ENCODE peak calls at places on chromosomes 12 and 14, in four cellular contexts. One of them, this sample, is unnamed.

GRCh38 chr14:77208266-77208978 is 26.8 kb downstream of the TMEM63C start:
- DNase-seq in AG09319: peak
- DNase-seq in HFFc6: peak
- DNase-seq in progenitor cell of endocrine pancreas: peak
- DNase-seq in this sample: peak

GRCh38 chr14:35390577-35391387 is 13.8 kb downstream of the NFKBIA start:
- DNase-seq in AG09319: no peak
- DNase-seq in progenitor cell of endocrine pancreas: no peak
- DNase-seq in HFFc6: peak
- DNase-seq in this sample: peak

GRCh38 chr14:64844993-64845536 is 34.6 kb downstream of the SPTB start:
- DNase-seq in HFFc6: no peak
- DNase-seq in AG09319: no peak
- DNase-seq in progenitor cell of endocrine pancreas: no peak
- DNase-seq in this sample: no peak

GRCh38 chr14:58805057-58805456 is 167.3 kb downstream of the DACT1 start:
- DNase-seq in AG09319: peak
- DNase-seq in HFFc6: no peak
- DNase-seq in progenitor cell of endocrine pancreas: no peak
- DNase-seq in this sample: no peak

GRCh38 chr14:63878792-63879191 is 26.0 kb downstream of the SYNE2 start:
- DNase-seq in progenitor cell of endocrine pancreas: no peak
- DNase-seq in AG09319: no peak
- DNase-seq in HFFc6: no peak
- DNase-seq in this sample: no peak

GRCh38 chr14:93047661-93048060 is 68.1 kb downstream of the ITPK1 start:
- DNase-seq in HFFc6: no peak
- DNase-seq in AG09319: no peak
- DNase-seq in progenitor cell of endocrine pancreas: no peak
- DNase-seq in this sample: no peak

GRCh38 chr14:70014696-70015095 is 135.5 kb downstream of the SMOC1 start:
- DNase-seq in progenitor cell of endocrine pancreas: no peak
- DNase-seq in HFFc6: no peak
- DNase-seq in AG09319: no peak
- DNase-seq in this sample: no peak

GRCh38 chr12:6828671-6829531 is 694 bp downstream of the P3H3 start:
- DNase-seq in HFFc6: no peak
- DNase-seq in AG09319: no peak
- DNase-seq in progenitor cell of endocrine pancreas: no peak
- DNase-seq in this sample: peak

GRCh38 chr14:72686101-72686500 is 207.8 kb downstream of the DPF3 start:
- DNase-seq in AG09319: no peak
- DNase-seq in progenitor cell of endocrine pancreas: no peak
- DNase-seq in HFFc6: no peak
- DNase-seq in this sample: no peak

GRCh38 chr14:32514236-32514635 is 185.1 kb downstream of the AKAP6 start:
- DNase-seq in AG09319: no peak
- DNase-seq in HFFc6: peak
- DNase-seq in progenitor cell of endocrine pancreas: no peak
- DNase-seq in this sample: no peak

GRCh38 chr12:34399631-34400422 is 377.5 kb downstream of the ALG10 start:
- DNase-seq in AG09319: no peak
- DNase-seq in progenitor cell of endocrine pancreas: peak
- DNase-seq in HFFc6: no peak
- DNase-seq in this sample: no peak

GRCh38 chr12:9760699-9761406 is at the start of gene CD69:
- DNase-seq in progenitor cell of endocrine pancreas: no peak
- DNase-seq in HFFc6: no peak
- DNase-seq in AG09319: no peak
- DNase-seq in this sample: peak

GRCh38 chr12:8553088-8553627 is 12.5 kb upstream of the CLEC4E start:
- DNase-seq in progenitor cell of endocrine pancreas: no peak
- DNase-seq in AG09319: no peak
- DNase-seq in HFFc6: no peak
- DNase-seq in this sample: no peak

GRCh38 chr14:20681348-20682126 is 2.8 kb upstream of the RNASE4 start:
- DNase-seq in AG09319: peak
- DNase-seq in HFFc6: peak
- DNase-seq in progenitor cell of endocrine pancreas: peak
- DNase-seq in this sample: peak

GRCh38 chr12:92419201-92419600 is 273.6 kb upstream of the BTG1 start:
- DNase-seq in AG09319: no peak
- DNase-seq in progenitor cell of endocrine pancreas: no peak
- DNase-seq in HFFc6: no peak
- DNase-seq in this sample: no peak

GRCh38 chr12:92424338-92424737 is 278.5 kb upstream of the PLEKHG7 start:
- DNase-seq in progenitor cell of endocrine pancreas: no peak
- DNase-seq in HFFc6: peak
- DNase-seq in AG09319: no peak
- DNase-seq in this sample: no peak

GRCh38 chr12:92425152-92425551 is 277.6 kb upstream of the PLEKHG7 start:
- DNase-seq in AG09319: no peak
- DNase-seq in progenitor cell of endocrine pancreas: no peak
- DNase-seq in HFFc6: no peak
- DNase-seq in this sample: no peak

GRCh38 chr12:92421042-92421441 is 275.4 kb upstream of the BTG1 start:
- DNase-seq in AG09319: no peak
- DNase-seq in progenitor cell of endocrine pancreas: no peak
- DNase-seq in HFFc6: no peak
- DNase-seq in this sample: no peak

DNA sequence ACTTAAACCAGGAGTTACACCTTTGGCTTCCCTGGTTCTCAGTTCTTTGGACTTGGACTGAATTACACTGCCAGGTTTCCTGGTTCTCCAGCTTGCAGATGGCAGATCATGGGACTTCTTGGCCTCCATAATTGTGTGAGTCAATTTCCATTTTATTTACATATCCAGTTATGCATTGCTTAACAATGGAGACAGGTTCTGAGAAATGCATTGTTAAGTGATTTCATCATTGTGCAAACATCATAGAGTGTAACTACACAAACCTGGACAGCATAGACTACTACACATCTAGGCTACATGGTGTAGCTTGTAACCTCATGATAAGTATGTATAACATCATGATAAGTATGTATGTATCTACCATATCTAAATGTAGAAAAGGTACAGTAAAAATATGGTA is 276.1 kb upstream of the BTG1 start:
- DNase-seq in HFFc6: peak
- DNase-seq in AG09319: no peak
- DNase-seq in progenitor cell of endocrine pancreas: no peak
- DNase-seq in this sample: no peak
- TF ChIP-seq CTCF in HFFc6: no peak
- TF ChIP-seq CTCF in AG09319: no peak
- TF ChIP-seq CTCF in progenitor cell of endocrine pancreas: no peak
- TF ChIP-seq CTCF in this sample: no peak

DNA sequence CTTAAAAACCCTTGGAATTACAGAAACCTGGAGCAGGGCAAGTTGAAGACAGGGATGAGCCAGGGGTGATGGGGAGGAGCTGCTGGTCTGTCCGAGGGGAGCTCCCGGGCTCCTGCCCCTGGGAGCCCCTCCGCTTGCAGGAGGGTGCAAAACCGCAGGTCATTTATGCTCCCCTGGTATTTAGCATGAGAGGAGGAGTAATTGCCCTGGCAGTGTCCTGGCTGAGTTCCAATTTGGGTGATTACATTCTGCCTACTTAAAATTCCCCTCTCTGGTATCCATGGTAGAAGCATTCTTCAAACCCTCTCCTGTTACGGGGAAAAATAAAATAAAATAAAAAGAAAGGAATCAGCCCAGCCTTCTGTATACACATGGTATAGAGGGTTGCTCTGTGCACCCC is 61.7 kb upstream of the VRK1 start:
- DNase-seq in AG09319: no peak
- DNase-seq in progenitor cell of endocrine pancreas: no peak
- DNase-seq in HFFc6: no peak
- DNase-seq in this sample: no peak
- TF ChIP-seq CTCF in AG09319: no peak
- TF ChIP-seq CTCF in progenitor cell of endocrine pancreas: no peak
- TF ChIP-seq CTCF in HFFc6: no peak
- TF ChIP-seq CTCF in this sample: no peak

GRCh38 chr14:53285806-53286205 is 132.7 kb upstream of the DDHD1 start:
- DNase-seq in HFFc6: no peak
- DNase-seq in AG09319: no peak
- DNase-seq in progenitor cell of endocrine pancreas: no peak
- DNase-seq in this sample: no peak
- TF ChIP-seq CTCF in HFFc6: no peak
- TF ChIP-seq CTCF in AG09319: no peak
- TF ChIP-seq CTCF in progenitor cell of endocrine pancreas: no peak
- TF ChIP-seq CTCF in this sample: no peak

DNA sequence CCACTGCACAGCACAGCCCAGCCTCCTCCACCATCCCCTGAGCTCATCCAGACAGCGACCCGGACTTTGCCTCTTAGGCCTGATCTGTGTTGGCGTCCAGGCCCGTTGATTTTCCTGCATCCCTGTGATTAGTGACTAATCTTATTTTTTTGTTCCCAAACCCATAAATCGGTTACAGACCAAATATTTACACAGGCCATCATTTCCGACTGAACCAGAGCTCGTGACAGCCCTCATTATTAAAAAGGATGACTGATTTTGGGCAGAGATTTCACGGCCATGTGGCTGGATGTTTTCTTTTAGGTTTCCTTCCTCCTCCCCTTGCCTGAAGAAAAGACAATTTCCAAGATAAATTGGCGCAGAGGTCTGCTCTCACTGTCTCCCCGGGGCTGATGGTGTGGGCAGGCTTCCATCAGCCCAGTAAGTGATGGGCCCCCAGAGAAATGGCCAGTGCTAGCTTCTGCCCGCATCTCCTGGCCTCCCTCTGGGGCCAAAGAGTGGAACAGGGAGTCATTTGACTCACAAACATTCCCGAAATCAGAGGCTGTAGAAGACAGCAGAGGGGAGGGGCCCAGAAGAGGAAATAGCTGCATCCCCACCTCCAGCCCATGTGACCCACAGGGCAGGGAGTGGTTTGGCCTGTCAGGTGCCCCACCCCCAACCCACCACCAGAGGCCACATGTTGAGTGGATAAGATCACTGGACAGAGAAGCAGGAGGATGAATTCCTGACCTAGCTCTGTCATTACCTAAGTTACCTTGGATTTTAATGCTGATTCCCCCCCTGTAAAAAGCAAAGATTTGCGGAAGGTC is 283.5 kb downstream of the KSR2 start:
- DNase-seq in progenitor cell of endocrine pancreas: no peak
- DNase-seq in HFFc6: peak
- DNase-seq in AG09319: peak
- DNase-seq in this sample: no peak
- TF ChIP-seq CTCF in progenitor cell of endocrine pancreas: no peak
- TF ChIP-seq CTCF in HFFc6: peak
- TF ChIP-seq CTCF in AG09319: no peak
- TF ChIP-seq CTCF in this sample: no peak

DNA sequence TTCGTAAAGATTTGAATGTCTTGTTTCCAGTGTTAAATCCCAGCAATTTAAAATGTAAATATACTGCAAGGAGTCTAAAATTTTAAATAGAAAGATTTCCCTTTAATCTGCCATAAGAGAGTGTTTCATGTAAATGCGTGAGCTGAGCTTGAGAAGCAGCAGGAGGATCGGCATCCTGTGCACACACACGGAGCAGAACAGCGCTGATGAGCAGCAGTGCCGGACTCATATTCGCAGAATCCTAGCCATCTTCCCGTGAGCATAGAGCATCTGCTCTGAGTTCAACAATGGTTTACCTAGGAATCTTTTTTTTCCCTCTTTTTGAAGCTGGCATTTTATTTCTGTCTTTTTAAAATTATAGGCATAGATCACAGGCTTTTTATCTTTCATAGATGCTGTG is 29.8 kb upstream of the AMN start:
- DNase-seq in AG09319: no peak
- DNase-seq in HFFc6: no peak
- DNase-seq in progenitor cell of endocrine pancreas: no peak
- DNase-seq in this sample: no peak
- TF ChIP-seq CTCF in AG09319: no peak
- TF ChIP-seq CTCF in HFFc6: no peak
- TF ChIP-seq CTCF in progenitor cell of endocrine pancreas: no peak
- TF ChIP-seq CTCF in this sample: no peak

GRCh38 chr14:61064210-61064609 is 83.2 kb downstream of the SLC38A6 start:
- DNase-seq in AG09319: no peak
- DNase-seq in progenitor cell of endocrine pancreas: no peak
- DNase-seq in HFFc6: no peak
- DNase-seq in this sample: peak
- TF ChIP-seq CTCF in AG09319: no peak
- TF ChIP-seq CTCF in progenitor cell of endocrine pancreas: no peak
- TF ChIP-seq CTCF in HFFc6: peak
- TF ChIP-seq CTCF in this sample: no peak

GRCh38 chr12:125549836-125550235 is 484.6 kb downstream of the AACS start:
- DNase-seq in HFFc6: no peak
- DNase-seq in progenitor cell of endocrine pancreas: no peak
- DNase-seq in AG09319: no peak
- DNase-seq in this sample: peak
- TF ChIP-seq CTCF in HFFc6: peak
- TF ChIP-seq CTCF in progenitor cell of endocrine pancreas: peak
- TF ChIP-seq CTCF in AG09319: peak
- TF ChIP-seq CTCF in this sample: peak

GRCh38 chr12:2785017-2785416 is 9.8 kb upstream of the FKBP4 start:
- DNase-seq in HFFc6: no peak
- DNase-seq in AG09319: no peak
- DNase-seq in progenitor cell of endocrine pancreas: no peak
- DNase-seq in this sample: no peak
- TF ChIP-seq CTCF in HFFc6: no peak
- TF ChIP-seq CTCF in AG09319: no peak
- TF ChIP-seq CTCF in progenitor cell of endocrine pancreas: no peak
- TF ChIP-seq CTCF in this sample: no peak

GRCh38 chr12:95073698-95074520 is 491 bp upstream of the NR2C1 start:
- DNase-seq in AG09319: no peak
- DNase-seq in HFFc6: no peak
- DNase-seq in progenitor cell of endocrine pancreas: no peak
- DNase-seq in this sample: peak
- TF ChIP-seq CTCF in AG09319: peak
- TF ChIP-seq CTCF in HFFc6: peak
- TF ChIP-seq CTCF in progenitor cell of endocrine pancreas: peak
- TF ChIP-seq CTCF in this sample: peak